ENCODE peak calls at places on chromosomes 5 and 9, in eight cellular contexts. L is CD4-positive, alpha-beta T cell; Q is osteocyte; F is stimulated activated CD8-positive, alpha-beta memory T cell treated with anti-CD3 and anti-CD28 coated beads, Interleukin-2, amount 100 ng/mL, for 48 hours; H is type B pancreatic cell; Y is mammary epithelial cell; Z is GM10248; A is epithelial cell of esophagus. C is an unnamed sample.

GRCh38 chr5:171405615-171406014 is 13.8 kb upstream of the FGF18 start:
- DNase-seq in L (no peak), Q (no peak), F (no peak), H (no peak), Y (no peak), Z (no peak), A (peak; percentile 25), C (no peak)

GRCh38 chr5:32027093-32027716 is 146.9 kb downstream of the GOLPH3 start:
- DNase-seq in L (no peak), Q (no peak), F (no peak), H (no peak), Y (no peak), Z (no peak), A (no peak), C (no peak)

GRCh38 chr5:61631438-61631941 is 299.4 kb downstream of the ZSWIM6 start:
- DNase-seq in L (no peak), Q (no peak), F (no peak), H (no peak), Y (no peak), Z (no peak), A (no peak), C (no peak)

GRCh38 chr5:174503461-174504265 is 220.7 kb upstream of the MSX2 start:
- DNase-seq in L (no peak), Q (peak; percentile 51), F (no peak), H (no peak), Y (peak; percentile 84), Z (no peak), A (peak; percentile 81), C (no peak)

GRCh38 chr9:115808108-115808507 is 345.5 kb upstream of the PAPPA start:
- DNase-seq in L (no peak), Q (no peak), F (no peak), H (no peak), Y (peak; percentile 37), Z (no peak), A (peak; percentile 34), C (no peak)

GRCh38 chr5:81068063-81068462 is 107.9 kb downstream of the RASGRF2 start:
- DNase-seq in L (no peak), Q (no peak), F (no peak), H (no peak), Y (no peak), Z (no peak), A (peak; percentile 28), C (no peak)

GRCh38 chr5:55993013-55993412 is 1.8 kb downstream of the IL6ST start:
- DNase-seq in L (no peak), Q (no peak), F (no peak), H (no peak), Y (peak; percentile 19), Z (no peak), A (peak; percentile 18), C (no peak)

GRCh38 chr9:88092699-88093359 is 45.4 kb downstream of the SPATA31C2 start:
- DNase-seq in L (no peak), Q (no peak), F (no peak), H (no peak), Y (no peak), Z (no peak), A (no peak), C (no peak)

GRCh38 chr9:136803551-136804508 is 3.9 kb upstream of the RABL6 start:
- DNase-seq in L (no peak), Q (no peak), F (no peak), H (no peak), Y (no peak), Z (no peak), A (no peak), C (no peak)

GRCh38 chr5:59685131-59685530 is 208.4 kb downstream of the PDE4D start:
- DNase-seq in L (no peak), Q (no peak), F (no peak), H (no peak), Y (no peak), Z (no peak), A (no peak), C (no peak)

GRCh38 chr5:160287378-160288051 is 24.8 kb downstream of the CCNJL start:
- DNase-seq in L (no peak), Q (no peak), F (no peak), H (no peak), Y (peak; percentile 65), Z (no peak), A (peak; percentile 58), C (no peak)

GRCh38 chr5:68884893-68885292 is 208.9 kb upstream of the SLC30A5 start:
- DNase-seq in L (no peak), Q (no peak), F (no peak), H (no peak), Y (peak; percentile 11), Z (no peak), A (peak; percentile 38), C (no peak)

GRCh38 chr5:10826971-10827370 is 65.9 kb upstream of the DAP start:
- DNase-seq in L (no peak), Q (no peak), F (no peak), H (no peak), Y (no peak), Z (no peak), A (no peak), C (no peak)

GRCh38 chr9:136847065-136847826 is 2.0 kb upstream of the PHPT1 start:
- DNase-seq in L (no peak), Q (peak; percentile 92), F (no peak), H (no peak), Y (no peak), Z (peak; percentile 57), A (peak; percentile 85), C (peak; percentile 85)

GRCh38 chr5:126285307-126285706 is 137.9 kb upstream of the GRAMD2B start:
- DNase-seq in L (no peak), Q (no peak), F (no peak), H (no peak), Y (no peak), Z (no peak), A (peak; percentile 5), C (no peak)